ENCODE peak calls at places on chromosome X, in nine cellular contexts. U, M, B, L, Z, P, K, I and G are unnamed samples.

GRCh38 chrX:152886716-152887115 is 11.2 kb upstream of the ZNF185 start:
- DNase-seq in U (no peak), M (no peak), B (no peak), L (no peak), Z (no peak), P (no peak), K (no peak), I (no peak), G (no peak)

GRCh38 chrX:46255066-46255465 is 290.2 kb downstream of the ZNF674 start:
- DNase-seq in U (no peak), M (no peak), B (no peak), L (no peak), Z (no peak), P (no peak), K (no peak), I (no peak), G (no peak)

GRCh38 chrX:136034622-136035021 is 49.4 kb downstream of the SLC9A6 start:
- DNase-seq in U (no peak), M (peak; percentile 30), B (no peak), L (no peak), Z (no peak), P (no peak), K (no peak), I (no peak), G (no peak)

GRCh38 chrX:154135458-154136229 is 8.4 kb upstream of the OPN1LW start:
- DNase-seq in U (no peak), M (no peak), B (no peak), L (no peak), Z (no peak), P (no peak), K (no peak), I (no peak), G (peak; percentile 23)

GRCh38 chrX:143633530-143634372 is 2.1 kb downstream of the SLITRK4 start:
- DNase-seq in U (no peak), M (no peak), B (no peak), L (no peak), Z (peak; percentile 28), P (no peak), K (peak; percentile 33), I (no peak), G (no peak)

GRCh38 chrX:105527759-105528158 is 294.6 kb upstream of the NRK start:
- DNase-seq in U (peak; percentile 12), M (peak; percentile 36), B (no peak), L (no peak), Z (no peak), P (no peak), K (no peak), I (no peak), G (no peak)

GRCh38 chrX:138771042-138771441 is 59.5 kb upstream of the FGF13 start:
- DNase-seq in U (no peak), M (no peak), B (no peak), L (no peak), Z (no peak), P (no peak), K (no peak), I (no peak), G (no peak)

GRCh38 chrX:153055827-153056748 is at the start of gene PNMA3:
- DNase-seq in U (no peak), M (no peak), B (no peak), L (no peak), Z (no peak), P (no peak), K (peak; percentile 47), I (no peak), G (no peak)

GRCh38 chrX:96182366-96182765 is 502.3 kb upstream of the DIAPH2 start:
- DNase-seq in U (peak; percentile 75), M (peak; percentile 57), B (no peak), L (no peak), Z (no peak), P (no peak), K (no peak), I (no peak), G (no peak)

GRCh38 chrX:22135171-22135711 is 103.1 kb downstream of the PHEX start:
- DNase-seq in U (peak; percentile 89), M (peak; percentile 41), B (no peak), L (no peak), Z (no peak), P (no peak), K (no peak), I (no peak), G (no peak)

GRCh38 chrX:69218407-69218806 is 53.2 kb upstream of the PJA1 start:
- DNase-seq in U (no peak), M (no peak), B (no peak), L (no peak), Z (no peak), P (no peak), K (no peak), I (no peak), G (no peak)

GRCh38 chrX:10483191-10483808 is 137.1 kb downstream of the MID1 start:
- DNase-seq in U (peak; percentile 33), M (peak; percentile 78), B (no peak), L (no peak), Z (no peak), P (no peak), K (no peak), I (no peak), G (no peak)

GRCh38 chrX:154409222-154409871 is at the start of gene DNASE1L1:
- DNase-seq in U (peak; percentile 78), M (peak; percentile 87), B (peak; percentile 55), L (no peak), Z (peak; percentile 91), P (peak; percentile 83), K (no peak), I (peak; percentile 87), G (no peak)

GRCh38 chrX:123083924-123084323 is 100.2 kb upstream of the GRIA3 start:
- DNase-seq in U (no peak), M (peak; percentile 35), B (no peak), L (no peak), Z (no peak), P (no peak), K (no peak), I (no peak), G (no peak)

GRCh38 chrX:132958086-132958703 is at the start of gene HS6ST2:
- DNase-seq in U (no peak), M (no peak), B (no peak), L (no peak), Z (no peak), P (no peak), K (no peak), I (no peak), G (no peak)

DNA sequence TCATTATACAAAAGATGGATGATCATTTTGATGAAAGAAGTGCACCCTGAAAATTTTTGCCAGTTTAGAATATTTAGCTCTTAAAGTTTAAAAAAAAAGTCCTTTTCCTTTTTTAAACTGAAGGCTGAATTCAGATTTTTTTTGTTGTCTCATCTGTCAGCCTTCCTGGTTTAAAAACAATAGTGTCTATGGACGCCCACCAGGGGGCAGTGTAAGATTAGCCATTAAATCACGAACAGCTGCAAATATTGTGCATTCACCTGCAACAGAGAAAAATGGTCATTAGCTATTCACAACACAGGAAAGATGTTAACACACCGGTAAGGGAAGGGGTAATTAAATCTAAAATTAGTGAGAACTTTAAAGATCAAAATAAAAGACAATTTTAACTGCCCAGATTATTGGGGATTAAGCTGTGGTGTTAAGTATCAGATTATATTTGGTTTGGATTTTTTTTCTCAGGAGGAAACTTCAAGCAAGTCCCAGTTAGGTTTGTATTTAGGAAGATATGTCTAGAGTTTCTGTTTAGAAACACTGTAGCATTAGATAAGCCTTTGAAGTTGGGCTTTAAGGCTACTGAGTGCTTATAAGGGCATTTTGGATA is 4.4 kb upstream of the CXorf38 start:
- DNase-seq in U (peak; percentile 64), M (peak; percentile 72), B (peak; percentile 82), L (peak; percentile 44), Z (peak; percentile 51), P (peak; percentile 72), K (peak; percentile 37), I (peak; percentile 63), G (peak; percentile 52)
- TF ChIP-seq CTCF in U (peak; percentile 48), M (peak; percentile 42), B (peak; percentile 88), L (peak; percentile 35), Z (peak; percentile 62), P (peak; percentile 80), K (peak; percentile 77), I (peak; percentile 52), G (peak; percentile 69)

DNA sequence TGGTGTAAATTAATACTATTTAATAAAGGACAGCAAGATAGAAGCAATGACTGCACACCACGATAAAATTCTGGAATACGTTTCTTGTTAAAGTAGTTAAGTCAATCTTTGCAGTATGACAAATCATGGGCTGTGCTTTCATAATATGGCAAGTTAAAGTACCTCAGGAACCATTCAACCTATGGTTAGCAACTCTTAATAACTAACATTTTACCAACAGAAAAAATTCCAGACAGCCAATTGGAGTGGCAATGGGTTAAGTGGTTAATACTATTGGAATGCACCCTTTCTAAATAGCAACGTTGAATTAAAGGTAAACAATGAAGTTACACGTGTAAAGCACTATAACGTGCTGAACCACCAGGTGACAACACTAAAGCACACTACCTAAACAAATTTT is 72.4 kb upstream of the ZCCHC13 start:
- DNase-seq in U (no peak), M (no peak), B (no peak), L (no peak), Z (no peak), P (no peak), K (no peak), I (no peak), G (no peak)
- TF ChIP-seq CTCF in U (no peak), M (no peak), B (no peak), L (no peak), Z (no peak), P (no peak), K (no peak), I (no peak), G (no peak)

GRCh38 chrX:47361538-47362511 is 8.6 kb upstream of the ZNF157 start:
- DNase-seq in U (peak; percentile 94), M (peak; percentile 96), B (peak; percentile 74), L (peak; percentile 90), Z (peak; percentile 75), P (peak; percentile 76), K (peak; percentile 80), I (peak; percentile 76), G (peak; percentile 63)
- TF ChIP-seq CTCF in U (no peak), M (peak; percentile 3), B (no peak), L (no peak), Z (no peak), P (no peak), K (no peak), I (no peak), G (no peak)

GRCh38 chrX:16666541-16666940 is 16.6 kb downstream of the S100G start:
- DNase-seq in U (no peak), M (no peak), B (no peak), L (no peak), Z (no peak), P (no peak), K (no peak), I (no peak), G (no peak)

GRCh38 chrX:16664626-16665025 is 14.7 kb downstream of the S100G start:
- DNase-seq in U (no peak), M (no peak), B (no peak), L (no peak), Z (no peak), P (no peak), K (no peak), I (no peak), G (no peak)

GRCh38 chrX:16662402-16662801 is 12.4 kb downstream of the S100G start:
- DNase-seq in U (no peak), M (no peak), B (no peak), L (no peak), Z (no peak), P (no peak), K (no peak), I (no peak), G (no peak)

GRCh38 chrX:16665089-16665488 is 15.1 kb downstream of the S100G start:
- DNase-seq in U (peak; percentile 77), M (peak; percentile 67), B (no peak), L (no peak), Z (no peak), P (no peak), K (no peak), I (no peak), G (no peak)

GRCh38 chrX:16664059-16664458 is 14.1 kb downstream of the S100G start:
- DNase-seq in U (peak; percentile 72), M (peak; percentile 11), B (no peak), L (no peak), Z (no peak), P (no peak), K (no peak), I (no peak), G (no peak)
- TF ChIP-seq CTCF in U (no peak), M (no peak), B (peak; percentile 17), L (no peak), Z (no peak), P (no peak), K (no peak), I (no peak), G (no peak)